ENCODE peak calls at places on chromosomes 3 and 15, in seven cellular contexts. X, U, K, J, S, O and G are unnamed samples.

GRCh38 chr3:56758539-56758981 is 43.2 kb downstream of the ARHGEF3 start:
- DNase-seq in X (peak; percentile 61), U (peak; percentile 22), K (no peak), J (peak; percentile 68), S (no peak), O (no peak), G (peak; percentile 69)

GRCh38 chr3:121748638-121749275 is 784 bp downstream of the GOLGB1 start:
- DNase-seq in X (no peak), U (peak; percentile 20), K (no peak), J (peak; percentile 77), S (no peak), O (peak; percentile 36), G (no peak)

GRCh38 chr3:156492801-156493261 is 62.1 kb downstream of the SSR3 start:
- DNase-seq in X (no peak), U (no peak), K (no peak), J (no peak), S (no peak), O (no peak), G (no peak)

GRCh38 chr3:69231929-69232437 is 109.6 kb upstream of the LMOD3 start:
- DNase-seq in X (peak; percentile 32), U (no peak), K (no peak), J (peak; percentile 52), S (no peak), O (no peak), G (no peak)

GRCh38 chr15:62644874-62645755 is 397.4 kb upstream of the TPM1 start:
- DNase-seq in X (no peak), U (no peak), K (no peak), J (no peak), S (no peak), O (no peak), G (no peak)

GRCh38 chr3:139455855-139456254 is 20.5 kb downstream of the RBP2 start:
- DNase-seq in X (no peak), U (no peak), K (no peak), J (no peak), S (no peak), O (no peak), G (no peak)

GRCh38 chr3:34034840-34035239 is 236.4 kb downstream of the PDCD6IP start:
- DNase-seq in X (no peak), U (no peak), K (no peak), J (no peak), S (no peak), O (no peak), G (no peak)

GRCh38 chr3:150412599-150413069 is 4.5 kb downstream of the TSC22D2 start:
- DNase-seq in X (peak; percentile 57), U (no peak), K (no peak), J (no peak), S (no peak), O (no peak), G (peak; percentile 15)

GRCh38 chr3:80079886-80080285 is 312.1 kb upstream of the ROBO1 start:
- DNase-seq in X (no peak), U (no peak), K (no peak), J (no peak), S (no peak), O (no peak), G (no peak)

GRCh38 chr3:160450846-160451245 is 1.3 kb upstream of the TRIM59 start:
- DNase-seq in X (no peak), U (no peak), K (no peak), J (no peak), S (no peak), O (no peak), G (no peak)

GRCh38 chr3:38843898-38844297 is 27.9 kb upstream of the SCN10A start:
- DNase-seq in X (peak; percentile 46), U (no peak), K (no peak), J (no peak), S (peak; percentile 23), O (no peak), G (no peak)

GRCh38 chr3:61637088-61638051 is 76.0 kb downstream of the PTPRG start:
- DNase-seq in X (no peak), U (peak; percentile 39), K (no peak), J (peak; percentile 74), S (no peak), O (peak; percentile 35), G (peak; percentile 27)

GRCh38 chr3:190911382-190911781 is 48.9 kb upstream of the GMNC start:
- DNase-seq in X (no peak), U (no peak), K (no peak), J (no peak), S (no peak), O (no peak), G (no peak)

GRCh38 chr3:134693804-134694203 is 43.0 kb upstream of the KY start:
- DNase-seq in X (no peak), U (no peak), K (no peak), J (no peak), S (no peak), O (no peak), G (no peak)

GRCh38 chr15:61853195-61853594 is 207.1 kb downstream of the VPS13C start:
- DNase-seq in X (no peak), U (no peak), K (no peak), J (no peak), S (no peak), O (no peak), G (no peak)

GRCh38 chr3:121739902-121740301 is 9.6 kb downstream of the GOLGB1 start:
- DNase-seq in X (no peak), U (no peak), K (no peak), J (no peak), S (no peak), O (no peak), G (no peak)

GRCh38 chr3:72274511-72275295 is 489.8 kb upstream of the PROK2 start:
- DNase-seq in X (peak; percentile 6), U (peak; percentile 66), K (no peak), J (peak; percentile 62), S (no peak), O (peak; percentile 23), G (no peak)

GRCh38 chr3:112002458-112002971 is 3.8 kb downstream of the TAGLN3 start:
- DNase-seq in X (no peak), U (no peak), K (no peak), J (no peak), S (no peak), O (no peak), G (no peak)

GRCh38 chr3:178434206-178434805 is 101.9 kb upstream of the KCNMB2 start:
- DNase-seq in X (peak; percentile 1), U (no peak), K (no peak), J (no peak), S (no peak), O (no peak), G (no peak)

GRCh38 chr3:189720746-189721426 is 89.7 kb downstream of the TP63 start:
- DNase-seq in X (no peak), U (no peak), K (no peak), J (no peak), S (no peak), O (no peak), G (no peak)

GRCh38 chr3:188286087-188286513 is 132.1 kb downstream of the LPP start:
- DNase-seq in X (peak; percentile 52), U (no peak), K (no peak), J (no peak), S (no peak), O (peak; percentile 88), G (no peak)

DNA sequence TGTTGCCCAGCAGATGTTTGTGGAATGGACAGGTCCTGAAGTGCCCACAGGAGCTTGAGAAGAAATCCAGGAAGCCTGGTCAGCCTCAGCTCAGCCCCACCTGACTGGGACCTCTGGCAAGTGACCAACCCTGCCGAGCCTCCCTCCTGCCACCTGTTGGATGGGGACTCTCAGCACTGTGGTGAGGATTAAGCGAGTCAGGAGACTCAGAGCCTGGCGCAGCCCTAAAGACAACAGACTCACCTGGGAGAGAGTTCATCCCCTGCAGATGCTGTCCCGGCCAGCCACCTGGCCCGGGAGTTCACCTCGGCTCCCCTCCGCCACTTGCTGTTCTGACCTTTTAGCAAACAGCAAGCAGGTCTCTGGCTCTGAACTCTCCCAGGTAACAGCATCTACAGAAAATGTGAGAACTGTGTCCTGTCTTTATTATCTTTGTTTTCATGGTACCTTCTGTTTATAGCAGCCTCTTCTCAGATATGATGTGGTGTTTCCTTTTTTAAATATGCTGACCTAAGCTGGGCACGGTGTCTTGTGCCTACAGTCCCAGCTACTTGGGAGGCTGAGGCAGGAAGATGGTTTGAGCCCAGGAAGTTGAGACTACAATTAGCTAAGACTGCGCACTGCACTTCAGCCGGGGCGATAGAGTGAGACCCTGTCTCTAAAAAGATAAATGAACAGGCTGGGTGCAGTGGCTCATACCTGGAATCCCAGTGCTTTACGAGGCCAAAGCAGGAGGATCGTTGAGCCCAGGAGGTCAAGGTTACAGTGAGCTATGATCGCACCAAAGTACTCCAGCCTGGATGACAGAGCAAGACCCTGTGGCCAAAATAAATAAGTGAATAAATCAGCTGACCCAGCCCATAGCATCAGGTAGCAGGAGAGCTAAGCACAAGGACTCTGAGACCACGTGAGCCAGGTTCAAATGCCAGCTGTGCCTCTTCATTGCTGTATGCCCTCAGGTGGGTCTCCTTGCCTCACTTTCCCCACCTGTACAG is 32.4 kb upstream of the SLC6A6 start:
- DNase-seq in X (peak; percentile 47), U (no peak), K (peak; percentile 70), J (peak; percentile 87), S (peak; percentile 21), O (peak; percentile 64), G (no peak)
- TF ChIP-seq CTCF in X (peak; percentile 31), U (no peak), K (no peak), J (peak; percentile 49), S (no peak), O (no peak), G (no peak)

DNA sequence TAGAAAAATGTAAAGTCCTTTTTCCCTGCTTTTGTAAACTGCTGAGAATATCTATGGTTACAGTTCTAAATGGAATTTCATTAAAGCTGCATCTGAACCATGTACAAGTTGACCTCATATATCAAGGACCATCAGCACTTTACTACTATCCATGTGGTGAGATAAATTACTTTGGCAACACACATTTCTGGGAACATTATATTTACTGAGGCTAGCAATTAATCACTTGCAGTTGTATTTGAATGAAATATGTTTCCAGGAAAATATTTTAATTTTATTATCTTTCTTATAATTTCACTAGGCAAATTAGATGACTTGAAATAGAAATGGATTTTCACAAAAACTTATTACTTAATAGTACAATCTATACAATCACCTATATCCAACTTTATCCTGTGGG is 545.5 kb downstream of the NAALADL2 start:
- DNase-seq in X (no peak), U (no peak), K (no peak), J (no peak), S (no peak), O (no peak), G (no peak)
- TF ChIP-seq CTCF in X (no peak), U (no peak), K (no peak), J (no peak), S (no peak), O (no peak), G (no peak)

DNA sequence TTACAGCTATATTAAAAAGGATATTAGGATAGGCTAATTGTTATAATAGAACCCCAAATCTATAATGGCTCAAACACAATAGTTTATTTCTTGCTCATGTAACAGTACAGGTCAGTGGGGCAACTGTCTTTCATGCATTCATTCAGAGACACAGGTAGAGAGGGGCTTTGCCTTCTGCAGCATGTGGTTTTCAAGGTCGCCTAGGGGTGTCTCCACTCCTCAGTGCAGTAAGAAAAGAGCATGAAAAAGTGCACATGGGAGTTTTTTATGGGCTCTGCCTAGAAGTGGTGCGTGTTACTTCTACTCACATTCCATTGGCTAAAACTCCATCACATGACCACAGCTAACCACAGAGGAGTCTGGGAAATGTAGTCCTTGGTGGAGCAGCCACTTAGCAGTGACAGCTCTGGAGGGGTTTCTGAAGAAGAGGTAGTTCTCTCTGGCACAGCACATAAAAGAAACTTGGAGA is 1.8 kb downstream of the ZBTB38 start:
- DNase-seq in X (peak; percentile 92), U (peak; percentile 85), K (peak; percentile 23), J (peak; percentile 29), S (peak; percentile 40), O (peak; percentile 45), G (peak; percentile 77)
- TF ChIP-seq CTCF in X (no peak), U (peak; percentile 69), K (no peak), J (peak; percentile 31), S (no peak), O (no peak), G (peak; percentile 50)

GRCh38 chr15:48680841-48681240 is 35.3 kb upstream of the FBN1 start:
- DNase-seq in X (no peak), U (no peak), K (no peak), J (no peak), S (no peak), O (no peak), G (no peak)
- TF ChIP-seq CTCF in X (no peak), U (no peak), K (no peak), J (no peak), S (no peak), O (no peak), G (no peak)